ENCODE peak calls at places on chromosomes 12 and 14, in eight cellular contexts. K is memory B cell; W is C1 segment of cervical spinal cord; D is right atrium auricular region; U is epithelial cell of esophagus; B is cardiac muscle cell; G is GM10248; S is CD8-positive, alpha-beta T cell. H is an unnamed sample.

GRCh38 chr12:108804361-108804949 is 52.9 kb downstream of the SSH1 start:
- DNase-seq in K (no peak), W (no peak), D (peak), U (no peak), B (peak), G (no peak), S (no peak), H (no peak)

GRCh38 chr12:90695415-90695814 is 259.6 kb downstream of the CCER1 start:
- DNase-seq in K (no peak), W (no peak), D (no peak), U (peak), B (peak), G (no peak), S (no peak), H (no peak)

GRCh38 chr14:94780536-94781404 is 10.9 kb upstream of the GSC start:
- DNase-seq in K (no peak), W (no peak), D (no peak), U (no peak), B (no peak), G (no peak), S (no peak), H (no peak)

GRCh38 chr12:6936378-6936638 is 7.3 kb upstream of the RNU7-1 start:
- DNase-seq in K (no peak), W (no peak), D (no peak), U (no peak), B (no peak), G (no peak), S (no peak), H (no peak)

GRCh38 chr14:52327374-52328226 is 13.5 kb downstream of the PTGER2 start:
- DNase-seq in K (no peak), W (no peak), D (no peak), U (no peak), B (no peak), G (no peak), S (no peak), H (no peak)

GRCh38 chr12:52145228-52145940 is 46.4 kb downstream of the KRT80 start:
- DNase-seq in K (no peak), W (no peak), D (no peak), U (peak), B (no peak), G (no peak), S (no peak), H (no peak)

GRCh38 chr12:59425798-59426197 is 170.0 kb upstream of the SLC16A7 start:
- DNase-seq in K (no peak), W (no peak), D (no peak), U (no peak), B (no peak), G (no peak), S (no peak), H (no peak)

GRCh38 chr14:70018713-70019201 is 139.5 kb downstream of the SMOC1 start:
- DNase-seq in K (no peak), W (peak), D (no peak), U (peak), B (peak), G (peak), S (no peak), H (no peak)

GRCh38 chr12:26740991-26741390 is 92.0 kb downstream of the ITPR2 start:
- DNase-seq in K (no peak), W (no peak), D (no peak), U (peak), B (no peak), G (no peak), S (no peak), H (no peak)

GRCh38 chr14:75454963-75455546 is 27.2 kb downstream of the JDP2 start:
- DNase-seq in K (no peak), W (no peak), D (peak), U (peak), B (peak), G (no peak), S (no peak), H (peak)

GRCh38 chr12:49403887-49404517 is 36.7 kb downstream of the SPATS2 start:
- DNase-seq in K (no peak), W (no peak), D (no peak), U (peak), B (no peak), G (no peak), S (no peak), H (no peak)

GRCh38 chr12:87995581-87996178 is 33.5 kb downstream of the C12orf50 start:
- DNase-seq in K (peak), W (peak), D (peak), U (peak), B (peak), G (peak), S (no peak), H (no peak)

GRCh38 chr12:104342147-104342546 is 38.6 kb downstream of the EID3 start:
- DNase-seq in K (no peak), W (no peak), D (no peak), U (no peak), B (no peak), G (no peak), S (no peak), H (no peak)

GRCh38 chr12:124461851-124462623 is 105.4 kb downstream of the NCOR2 start:
- DNase-seq in K (no peak), W (no peak), D (no peak), U (no peak), B (no peak), G (no peak), S (no peak), H (no peak)

GRCh38 chr14:22837750-22838538 is 1.6 kb downstream of the MMP14 start:
- DNase-seq in K (no peak), W (peak), D (no peak), U (peak), B (peak), G (no peak), S (no peak), H (no peak)

GRCh38 chr12:112357214-112357613 is 25.0 kb downstream of the HECTD4 start:
- DNase-seq in K (no peak), W (no peak), D (no peak), U (no peak), B (no peak), G (no peak), S (no peak), H (no peak)

GRCh38 chr12:85155791-85156190 is 119.6 kb downstream of the LRRIQ1 start:
- DNase-seq in K (no peak), W (no peak), D (no peak), U (peak), B (peak), G (no peak), S (no peak), H (no peak)

GRCh38 chr14:104550849-104551728 is 28.5 kb upstream of the C14orf180 start:
- DNase-seq in K (no peak), W (no peak), D (no peak), U (no peak), B (no peak), G (no peak), S (no peak), H (no peak)

GRCh38 chr12:130870442-130871285 is 1.2 kb upstream of the RAN start:
- DNase-seq in K (peak), W (peak), D (peak), U (peak), B (peak), G (peak), S (peak), H (no peak)

GRCh38 chr12:112645586-112645985 is 146.0 kb upstream of the RPH3A start:
- DNase-seq in K (no peak), W (no peak), D (no peak), U (no peak), B (no peak), G (no peak), S (no peak), H (no peak)

GRCh38 chr14:90398315-90398811 is 1.5 kb downstream of the CALM1 start:
- DNase-seq in K (peak), W (peak), D (no peak), U (peak), B (peak), G (peak), S (peak), H (no peak)

GRCh38 chr12:89181271-89181920 is 170.9 kb downstream of the DUSP6 start:
- DNase-seq in K (no peak), W (no peak), D (no peak), U (peak), B (peak), G (no peak), S (no peak), H (no peak)

GRCh38 chr12:129381717-129382116 is 522.1 kb downstream of the TMEM132D start:
- DNase-seq in K (no peak), W (no peak), D (no peak), U (no peak), B (no peak), G (no peak), S (no peak), H (no peak)

GRCh38 chr12:11543513-11544168 is 105.8 kb upstream of the ETV6 start:
- DNase-seq in K (no peak), W (no peak), D (no peak), U (peak), B (no peak), G (no peak), S (no peak), H (no peak)

GRCh38 chr12:114666746-114667668 is 17.0 kb downstream of the TBX3 start:
- DNase-seq in K (no peak), W (no peak), D (no peak), U (no peak), B (no peak), G (no peak), S (no peak), H (no peak)

H was measured in KG1.